ENCODE peak calls at places on chromosomes 3 and 15, in four cellular contexts. P is HepG2, X is H1, E is HCT116. V is an unnamed sample.

GRCh38 chr3:119555309-119555735 is 4.1 kb downstream of the CD80 start:
- DNase-seq in E (no peak), X (no peak), P (no peak), V (no peak)

GRCh38 chr3:157939166-157939565 is 167.1 kb downstream of the SHOX2 start:
- DNase-seq in E (no peak), P (no peak), X (no peak), V (no peak)

GRCh38 chr3:114928989-114929620 is 218.0 kb downstream of the ZBTB20 start:
- DNase-seq in E (no peak), P (no peak), X (no peak), V (no peak)

GRCh38 chr3:15782429-15782828 is 15.3 kb downstream of the ANKRD28 start:
- DNase-seq in E (no peak), X (no peak), P (no peak), V (no peak)

GRCh38 chr3:62159693-62160092 is 213.7 kb downstream of the FEZF2 start:
- DNase-seq in X (no peak), P (no peak), E (no peak), V (no peak)

GRCh38 chr15:49282366-49282765 is 112.3 kb downstream of the GALK2 start:
- DNase-seq in E (no peak), X (no peak), P (no peak), V (no peak)

GRCh38 chr15:38699633-38700230 is 135.1 kb upstream of the RASGRP1 start:
- DNase-seq in X (peak), P (peak), E (peak), V (peak)

GRCh38 chr3:49377483-49377882 is 19.3 kb upstream of the GPX1 start:
- DNase-seq in X (no peak), E (no peak), P (no peak), V (no peak)

GRCh38 chr3:155634121-155634719 is 110.7 kb downstream of the PLCH1 start:
- DNase-seq in E (no peak), P (no peak), X (no peak), V (no peak)

GRCh38 chr3:184284696-184285095 is 8.9 kb downstream of the ECE2 start:
- DNase-seq in X (peak), E (peak), P (peak), V (peak)

GRCh38 chr3:42189071-42189470 is 76.9 kb downstream of the CCK start:
- DNase-seq in P (no peak), E (no peak), X (no peak), V (no peak)

GRCh38 chr15:76951161-76951714 is 19.7 kb downstream of the RCN2 start:
- DNase-seq in P (no peak), E (no peak), X (no peak), V (no peak)

GRCh38 chr3:36941658-36942057 is 3.2 kb downstream of the TRANK1 start:
- DNase-seq in E (no peak), P (no peak), X (peak), V (no peak)

GRCh38 chr15:65935391-65935790 is 66.1 kb downstream of the RAB11A start:
- DNase-seq in P (no peak), X (no peak), E (no peak), V (no peak)

GRCh38 chr15:80609512-80609946 is 85.6 kb upstream of the ABHD17C start:
- DNase-seq in E (no peak), X (no peak), P (no peak), V (no peak)

GRCh38 chr3:177443469-177443868 is 246.2 kb upstream of the TBL1XR1 start:
- DNase-seq in X (no peak), P (peak), E (peak), V (peak)

GRCh38 chr3:82743196-82743595 is 981.8 kb upstream of the GBE1 start:
- DNase-seq in P (no peak), X (no peak), E (no peak), V (no peak)

GRCh38 chr3:11610044-11610671 is 33.6 kb downstream of the VGLL4 start:
- DNase-seq in E (no peak), P (peak), X (no peak), V (no peak)

GRCh38 chr3:9713142-9713541 is 9.5 kb downstream of the CPNE9 start:
- DNase-seq in X (no peak), P (no peak), E (no peak), V (no peak)

GRCh38 chr3:124812291-124813265 is 74.6 kb downstream of the ITGB5 start:
- DNase-seq in X (no peak), P (peak), E (peak), V (no peak)

GRCh38 chr15:29278436-29279099 is 8.9 kb upstream of the NSMCE3 start:
- DNase-seq in P (no peak), E (peak), X (no peak), V (no peak)

GRCh38 chr3:58560771-58561311 is 16.4 kb downstream of the FAM107A start:
- DNase-seq in X (peak), P (peak), E (no peak), V (no peak)

GRCh38 chr15:52351206-52351907 is 55.8 kb upstream of the MYO5C start:
- DNase-seq in P (no peak), E (no peak), X (no peak), V (no peak)

GRCh38 chr15:71052356-71052755 is 62.9 kb upstream of the THSD4 start:
- DNase-seq in X (no peak), P (no peak), E (no peak), V (no peak)

GRCh38 chr3:112860898-112861297 is 14.2 kb upstream of the CD200R1L start:
- DNase-seq in E (no peak), X (no peak), P (no peak), V (no peak)

GRCh38 chr15:40338921-40339620 is 1.7 kb downstream of the CCDC9B start:
- DNase-seq in P (peak), E (peak), X (no peak), V (no peak)

GRCh38 chr15:71337197-71337845 is 222.1 kb downstream of the THSD4 start:
- DNase-seq in E (peak), X (no peak), P (no peak), V (peak)

GRCh38 chr3:165185707-165186327 is 10.4 kb downstream of the SLITRK3 start:
- DNase-seq in E (peak), P (peak), X (peak), V (peak)

GRCh38 chr3:195266428-195266827 is 4.5 kb downstream of the XXYLT1 start:
- DNase-seq in X (peak), P (no peak), E (no peak), V (no peak)

GRCh38 chr3:15356186-15356585 is 23.8 kb upstream of the SH3BP5 start:
- DNase-seq in X (no peak), E (no peak), P (no peak), V (no peak)

GRCh38 chr3:100954990-100955389 is 38.2 kb downstream of the ABI3BP start:
- DNase-seq in E (no peak), X (no peak), P (no peak), V (no peak)

GRCh38 chr15:89023311-89023961 is 64.8 kb upstream of the ABHD2 start:
- DNase-seq in X (no peak), E (no peak), P (no peak), V (no peak)

GRCh38 chr3:104992618-104993017 is 374.1 kb upstream of the ALCAM start:
- DNase-seq in E (no peak), P (no peak), X (no peak), V (no peak)

GRCh38 chr3:189419022-189419421 is 212.2 kb upstream of the TP63 start:
- DNase-seq in P (no peak), E (no peak), X (no peak), V (no peak)

GRCh38 chr3:189424922-189425321 is 206.3 kb upstream of the TP63 start:
- DNase-seq in X (no peak), E (no peak), P (no peak), V (no peak)

GRCh38 chr3:189419683-189420082 is 211.5 kb upstream of the TP63 start:
- DNase-seq in X (no peak), P (no peak), E (no peak), V (no peak)
- TF ChIP-seq JUND in X (no peak), P (no peak), E (no peak), V (no peak)

DNA sequence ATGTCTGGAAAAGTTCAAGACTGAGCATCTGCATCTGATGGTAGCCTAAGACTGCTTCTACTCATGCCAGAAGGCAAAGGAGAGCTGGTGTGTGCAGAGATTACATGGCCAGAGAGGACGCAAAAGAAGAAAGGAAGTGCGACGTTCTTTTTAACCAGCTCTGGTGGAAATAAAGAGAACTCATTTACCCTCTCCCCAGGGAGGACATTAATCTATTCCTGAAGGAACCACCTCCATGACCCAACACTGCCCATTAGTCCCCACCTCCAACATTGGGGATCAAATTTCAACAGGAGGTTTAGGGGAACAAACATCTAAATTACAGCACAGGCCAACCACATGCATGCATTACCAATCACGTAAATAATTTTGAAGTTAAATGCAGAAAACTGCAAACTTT is 1.5 kb upstream of the NCK1 start:
- DNase-seq in E (no peak), X (no peak), P (no peak), V (no peak)
- TF ChIP-seq JUND in E (no peak), X (no peak), P (no peak), V (no peak)

GRCh38 chr15:78571382-78571781 is 6.1 kb downstream of the CHRNA5 start:
- DNase-seq in X (no peak), P (no peak), E (no peak), V (no peak)

GRCh38 chr15:78567541-78567940 is 2.2 kb downstream of the CHRNA5 start:
- DNase-seq in P (no peak), X (no peak), E (no peak), V (peak)

GRCh38 chr15:78574944-78575343 is 9.6 kb downstream of the CHRNA5 start:
- DNase-seq in P (no peak), E (no peak), X (no peak), V (no peak)

GRCh38 chr15:78565951-78566774 is 843 bp downstream of the CHRNA5 start:
- DNase-seq in E (no peak), X (peak), P (peak), V (no peak)

GRCh38 chr15:78570710-78571109 is 5.4 kb downstream of the CHRNA5 start:
- DNase-seq in P (no peak), E (no peak), X (no peak), V (peak)
- TF ChIP-seq JUND in P (no peak), E (no peak), X (no peak), V (no peak)

GRCh38 chr3:138907541-138907940 is 39.4 kb downstream of the FOXL2 start:
- DNase-seq in X (no peak), E (no peak), P (no peak), V (no peak)
- TF ChIP-seq JUND in X (no peak), E (no peak), P (no peak), V (no peak)

GRCh38 chr3:31813686-31814085 is 167.4 kb downstream of the OSBPL10 start:
- DNase-seq in X (no peak), P (no peak), E (no peak), V (no peak)

GRCh38 chr3:31813197-31813596 is 167.9 kb downstream of the OSBPL10 start:
- DNase-seq in X (no peak), P (no peak), E (no peak), V (no peak)

GRCh38 chr3:31815006-31815405 is 166.1 kb downstream of the OSBPL10 start:
- DNase-seq in P (no peak), E (no peak), X (no peak), V (no peak)

GRCh38 chr3:31815631-31816440 is 165.2 kb downstream of the OSBPL10 start:
- DNase-seq in E (no peak), P (no peak), X (no peak), V (no peak)

GRCh38 chr3:31810991-31811433 is 170.1 kb downstream of the OSBPL10 start:
- DNase-seq in E (no peak), P (no peak), X (no peak), V (no peak)
- TF ChIP-seq JUND in E (no peak), P (no peak), X (no peak), V (no peak)

V was measured in T47D.